ENCODE peak calls at places on chromosomes 4 and X, in six cellular contexts. F is SK-N-SH, D is HepG2, N is K562, U is H1, Q is HL-60. W is an unnamed sample.

GRCh38 chrX:45775462-45775861 is 574.8 kb upstream of the DIPK2B start:
- DNase-seq in N (no peak), Q (no peak), F (no peak), D (no peak), U (no peak), W (no peak)

GRCh38 chr4:176302283-176303275 is 17.2 kb upstream of the SPCS3 start:
- DNase-seq in Q (no peak), F (no peak), N (no peak), D (no peak), U (no peak), W (no peak)

GRCh38 chr4:145098675-145099037 is 545 bp downstream of the ABCE1 start:
- DNase-seq in Q (peak; percentile 41), D (peak; percentile 56), N (peak; percentile 56), F (peak; percentile 41), U (no peak), W (no peak)

GRCh38 chr4:111466821-111467605 is 678.2 kb upstream of the FAM241A start:
- DNase-seq in N (no peak), D (no peak), F (no peak), Q (no peak), U (no peak), W (no peak)

GRCh38 chrX:142828129-142828528 is 197.6 kb upstream of the SPANXN4 start:
- DNase-seq in Q (no peak), U (no peak), N (no peak), F (no peak), D (no peak), W (no peak)

GRCh38 chr4:186734251-186734650 is 10.6 kb upstream of the FAT1 start:
- DNase-seq in N (no peak), F (no peak), Q (no peak), D (no peak), U (no peak), W (no peak)

GRCh38 chrX:123308663-123309062 is 124.6 kb downstream of the GRIA3 start:
- DNase-seq in U (no peak), Q (no peak), F (no peak), D (no peak), N (no peak), W (no peak)

GRCh38 chrX:22165732-22166457 is 106.8 kb upstream of the CBLL2 start:
- DNase-seq in Q (no peak), N (no peak), F (no peak), D (no peak), U (no peak), W (no peak)

GRCh38 chr4:33060873-33061542 is 2340.8 kb downstream of the PCDH7 start:
- DNase-seq in Q (no peak), N (no peak), D (peak; percentile 40), F (peak; percentile 2), U (peak; percentile 46), W (no peak)

GRCh38 chr4:6383929-6384328 is 88.5 kb downstream of the PPP2R2C start:
- DNase-seq in Q (no peak), U (no peak), F (peak; percentile 59), D (no peak), N (no peak), W (no peak)

GRCh38 chrX:12138366-12139313 is at the start of gene FRMPD4:
- DNase-seq in D (no peak), U (no peak), N (no peak), F (peak; percentile 10), Q (no peak), W (no peak)

GRCh38 chr4:144658015-144658567 is 12.1 kb downstream of the HHIP start:
- DNase-seq in U (no peak), D (no peak), N (no peak), Q (no peak), F (no peak), W (no peak)

GRCh38 chr4:151048913-151049312 is 33.8 kb upstream of the LRBA start:
- DNase-seq in N (no peak), F (no peak), D (no peak), Q (no peak), U (no peak), W (no peak)

GRCh38 chr4:76704133-76704881 is 193.6 kb downstream of the SOWAHB start:
- DNase-seq in D (no peak), U (no peak), N (no peak), Q (peak; percentile 2), F (no peak), W (no peak)

GRCh38 chrX:102129473-102129872 is 4.0 kb downstream of the TCEAL2 start:
- DNase-seq in N (peak; percentile 8), F (peak; percentile 41), U (no peak), Q (no peak), D (no peak), W (no peak)

GRCh38 chr4:123257563-123257962 is 139.0 kb upstream of the SPRY1 start:
- DNase-seq in U (no peak), D (no peak), F (no peak), Q (no peak), N (no peak), W (no peak)
- TF ChIP-seq CTCF in U (no peak), D (no peak), F (no peak), Q (no peak), N (no peak), W (no peak)

GRCh38 chrX:48890296-48890925 is 7.2 kb downstream of the TIMM17B start:
- DNase-seq in D (no peak), F (no peak), Q (no peak), N (no peak), U (no peak), W (no peak)

GRCh38 chrX:48893556-48894348 is 3.8 kb downstream of the TIMM17B start:
- DNase-seq in F (no peak), D (no peak), U (no peak), N (no peak), Q (no peak), W (no peak)

GRCh38 chrX:48892896-48893295 is 4.7 kb downstream of the TIMM17B start:
- DNase-seq in N (no peak), U (no peak), D (no peak), F (no peak), Q (no peak), W (no peak)

GRCh38 chrX:48891402-48892288 is 5.9 kb downstream of the TIMM17B start:
- DNase-seq in D (peak; percentile 76), N (peak; percentile 84), Q (peak; percentile 67), F (peak; percentile 84), U (peak; percentile 49), W (no peak)

DNA sequence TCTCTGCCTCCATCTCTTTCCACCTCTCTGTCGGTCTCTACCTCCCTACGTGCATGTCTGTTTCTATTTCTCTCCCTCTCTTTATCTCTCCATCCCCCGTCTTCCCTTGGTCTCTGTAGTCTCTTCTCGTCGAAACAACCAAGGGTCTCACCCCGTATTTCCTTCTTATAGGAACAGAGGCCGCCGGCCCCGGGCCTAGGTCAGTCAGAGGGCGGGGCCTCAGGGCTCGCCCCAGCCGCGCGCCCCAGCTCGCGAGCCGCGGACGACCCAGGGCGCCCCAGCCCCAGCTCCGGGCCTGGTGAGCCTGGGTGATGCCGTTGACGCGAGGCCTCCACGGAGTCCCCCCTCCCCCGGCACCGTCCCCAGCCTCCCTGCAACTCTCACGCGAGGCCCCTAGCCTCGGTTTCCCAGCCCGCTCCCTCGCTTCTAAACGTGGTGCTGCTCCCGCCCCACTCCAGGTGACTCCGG is 6.6 kb downstream of the TIMM17B start:
- DNase-seq in F (peak; percentile 65), Q (no peak), N (peak; percentile 32), U (no peak), D (no peak), W (no peak)
- TF ChIP-seq GABPA in F (no peak), Q (no peak), N (no peak), U (no peak), D (no peak), W (no peak)

GRCh38 chrX:70426286-70427278 is 3.5 kb downstream of the GDPD2 start:
- DNase-seq in Q (no peak), F (no peak), N (no peak), U (no peak), D (no peak), W (no peak)

GRCh38 chrX:70421618-70422017 is 1.5 kb upstream of the GDPD2 start:
- DNase-seq in U (no peak), N (no peak), Q (no peak), D (no peak), F (no peak), W (no peak)

GRCh38 chrX:70423937-70424336 is 823 bp downstream of the GDPD2 start:
- DNase-seq in N (no peak), D (no peak), F (no peak), Q (no peak), U (no peak), W (no peak)

GRCh38 chrX:70424801-70425200 is 1.7 kb downstream of the GDPD2 start:
- DNase-seq in D (no peak), U (no peak), F (no peak), Q (no peak), N (no peak), W (no peak)

DNA sequence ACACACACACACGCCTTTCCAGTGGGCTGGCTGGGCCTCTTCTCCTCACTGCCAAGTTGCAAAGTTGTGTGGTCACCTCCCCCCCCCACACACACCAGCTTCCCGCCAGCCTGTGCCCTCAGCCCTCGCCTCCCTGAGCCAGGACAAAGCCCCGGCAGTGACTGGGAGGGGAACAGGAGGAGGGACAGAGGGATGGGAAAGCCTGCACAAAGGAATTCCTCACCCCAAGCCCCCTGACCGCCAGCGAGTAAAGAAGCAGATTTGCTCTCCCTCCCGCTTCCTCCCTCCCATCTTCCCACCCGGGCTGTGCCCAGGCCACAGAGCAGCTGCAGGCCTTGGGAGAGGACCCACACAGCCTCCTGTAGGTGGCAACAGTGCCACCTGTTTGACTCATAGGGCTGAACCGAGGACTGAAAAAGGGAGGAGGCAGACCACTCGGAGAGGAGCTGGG is at the start of gene GDPD2:
- DNase-seq in D (peak; percentile 50), N (no peak), F (peak; percentile 46), U (peak; percentile 61), Q (no peak), W (no peak)
- TF ChIP-seq CTCF in D (peak; percentile 74), N (no peak), F (peak; percentile 28), U (peak; percentile 34), Q (no peak), W (no peak)

GRCh38 chr4:155612074-155612473 is 54.6 kb upstream of the GUCY1A1 start:
- DNase-seq in F (no peak), Q (no peak), N (no peak), U (no peak), D (no peak), W (no peak)
- TF ChIP-seq GABPA in F (no peak), Q (no peak), N (no peak), U (no peak), D (no peak), W (no peak)

GRCh38 chrX:100512471-100512870 is 72.3 kb upstream of the TNMD start:
- DNase-seq in F (peak; percentile 32), U (no peak), Q (no peak), N (peak; percentile 16), D (no peak), W (no peak)
- TF ChIP-seq CTCF in F (peak; percentile 62), U (no peak), Q (peak; percentile 22), N (no peak), D (peak; percentile 47), W (peak; percentile 53)

GRCh38 chr4:89069481-89069880 is 12.5 kb upstream of the FAM13A start:
- DNase-seq in N (no peak), U (no peak), D (no peak), Q (no peak), F (no peak), W (peak; percentile 40)

GRCh38 chr4:89064848-89065247 is 7.9 kb upstream of the FAM13A start:
- DNase-seq in F (no peak), U (no peak), N (no peak), D (no peak), Q (no peak), W (no peak)

GRCh38 chr4:89070041-89070440 is 13.1 kb upstream of the FAM13A start:
- DNase-seq in D (no peak), F (no peak), Q (no peak), U (no peak), N (no peak), W (no peak)

GRCh38 chr4:89071311-89071710 is 14.3 kb upstream of the FAM13A start:
- DNase-seq in F (no peak), N (no peak), Q (no peak), D (no peak), U (no peak), W (no peak)

GRCh38 chr4:89067407-89067806 is 10.4 kb upstream of the FAM13A start:
- DNase-seq in Q (no peak), U (no peak), F (no peak), D (no peak), N (no peak), W (no peak)
- TF ChIP-seq GABPA in Q (no peak), U (no peak), F (no peak), D (no peak), N (no peak), W (no peak)

W was measured in GM12878.